ENCODE peak calls at places on chromosomes 4 and X, in eight cellular contexts. S is foreskin fibroblast; A is stimulated activated CD8-positive, alpha-beta memory T cell treated with anti-CD3 and anti-CD28 coated beads, Interleukin-4, amount 100 ng/mL, for 24 hours; L is GM13976; Q is iris pigment epithelial cell; V is KBM-7; Y is heart right ventricle; K is CD4-positive, alpha-beta T cell. B is an unnamed sample.

GRCh38 chr4:181264908-181265307 is 978.3 kb upstream of the TENM3 start:
- DNase-seq in S (no peak), A (no peak), L (no peak), Q (no peak), V (no peak), Y (no peak), K (no peak), B (no peak)

GRCh38 chrX:131237363-131237762 is 51.7 kb downstream of the IGSF1 start:
- DNase-seq in S (no peak), A (no peak), L (no peak), Q (no peak), V (no peak), Y (no peak), K (no peak), B (no peak)

GRCh38 chrX:111181883-111182400 is 86.0 kb downstream of the PAK3 start:
- DNase-seq in S (no peak), A (no peak), L (no peak), Q (no peak), V (no peak), Y (no peak), K (no peak), B (no peak)

GRCh38 chrX:320126-320783 is 1.7 kb upstream of the GTPBP6 start:
- DNase-seq in S (peak), A (no peak), L (no peak), Q (peak), V (peak), Y (no peak), K (no peak), B (peak)

GRCh38 chr4:150280975-150281374 is 202.7 kb downstream of the DCLK2 start:
- DNase-seq in S (no peak), A (no peak), L (no peak), Q (no peak), V (no peak), Y (no peak), K (no peak), B (no peak)

GRCh38 chr4:6372649-6373525 is 99.5 kb downstream of the PPP2R2C start:
- DNase-seq in S (peak), A (no peak), L (peak), Q (peak), V (no peak), Y (no peak), K (no peak), B (peak)

GRCh38 chr4:54103190-54103574 is 3.2 kb downstream of the GSX2 start:
- DNase-seq in S (peak), A (no peak), L (no peak), Q (no peak), V (no peak), Y (no peak), K (no peak), B (no peak)

GRCh38 chr4:86557526-86557925 is 36.6 kb upstream of the PTPN13 start:
- DNase-seq in S (peak), A (no peak), L (peak), Q (peak), V (no peak), Y (no peak), K (no peak), B (peak)

GRCh38 chr4:36243355-36244256 is 708 bp downstream of the ARAP2 start:
- DNase-seq in S (peak), A (peak), L (no peak), Q (peak), V (peak), Y (peak), K (peak), B (no peak)

GRCh38 chr4:73815145-73815544 is 21.3 kb upstream of the CXCL6 start:
- DNase-seq in S (peak), A (no peak), L (no peak), Q (peak), V (peak), Y (no peak), K (no peak), B (peak)

GRCh38 chr4:108555701-108556100 is 64.7 kb upstream of the RPL34 start:
- DNase-seq in S (no peak), A (no peak), L (no peak), Q (no peak), V (no peak), Y (no peak), K (no peak), B (no peak)

GRCh38 chr4:761086-761485 is 55.5 kb downstream of the PCGF3 start:
- DNase-seq in S (no peak), A (no peak), L (no peak), Q (no peak), V (no peak), Y (no peak), K (no peak), B (no peak)

GRCh38 chr4:121209171-121209570 is 45.0 kb upstream of the TNIP3 start:
- DNase-seq in S (no peak), A (no peak), L (no peak), Q (no peak), V (no peak), Y (no peak), K (no peak), B (no peak)

GRCh38 chr4:185849543-185850185 is 37.7 kb upstream of the SORBS2 start:
- DNase-seq in S (peak), A (no peak), L (no peak), Q (no peak), V (no peak), Y (no peak), K (no peak), B (no peak)

GRCh38 chr4:76779740-76780459 is 118.0 kb downstream of the SOWAHB start:
- DNase-seq in S (peak), A (no peak), L (no peak), Q (peak), V (no peak), Y (no peak), K (no peak), B (no peak)